ENCODE peak calls at places on chromosomes 6 and 20, in six cellular contexts. A is GM19239, P is EL, I is Caki2, O is Calu3, C is GM04504. F is an unnamed sample.

GRCh38 chr6:167226791-167227190 is 64.3 kb upstream of the UNC93A start:
- DNase-seq in P (no peak), A (no peak), I (no peak), C (no peak), O (no peak), F (no peak)

GRCh38 chr6:129786548-129786947 is 74.6 kb downstream of the TMEM244 start:
- DNase-seq in P (peak), C (no peak), O (peak), A (no peak), I (no peak), F (no peak)

GRCh38 chr20:8756410-8756809 is 312.5 kb upstream of the PLCB4 start:
- DNase-seq in P (peak), C (peak), A (no peak), O (no peak), I (peak), F (peak)

GRCh38 chr20:4999788-5000187 is 1.5 kb downstream of the SLC23A2 start:
- DNase-seq in O (no peak), A (no peak), C (no peak), P (no peak), I (no peak), F (peak)

GRCh38 chr6:33276864-33277662 is at the start of gene B3GALT4:
- DNase-seq in A (no peak), O (peak), C (peak), P (peak), I (no peak), F (peak)

GRCh38 chr20:32585519-32586127 is 490 bp upstream of the NOL4L start:
- DNase-seq in A (no peak), I (no peak), C (no peak), P (no peak), O (no peak), F (no peak)

GRCh38 chr20:48826883-48827771 is 672 bp downstream of the PREX1 start:
- DNase-seq in I (peak), P (peak), C (no peak), O (no peak), A (no peak), F (peak)

GRCh38 chr6:158417760-158418098 is 105.5 kb downstream of the TULP4 start:
- DNase-seq in C (peak), O (peak), A (no peak), I (no peak), P (peak), F (no peak)

GRCh38 chr6:78910611-78911134 is 43.3 kb downstream of the IRAK1BP1 start:
- DNase-seq in O (peak), A (peak), C (no peak), I (no peak), P (no peak), F (peak)

GRCh38 chr6:119742188-119742803 is 392.7 kb upstream of the MAN1A1 start:
- DNase-seq in A (peak), C (no peak), P (peak), O (peak), I (peak), F (peak)

GRCh38 chr6:159966981-159967380 is 1.9 kb upstream of the IGF2R start:
- DNase-seq in P (peak), I (no peak), O (no peak), A (no peak), C (no peak), F (no peak)

GRCh38 chr20:5608104-5608447 is 142.1 kb upstream of the SHLD1 start:
- DNase-seq in A (no peak), P (no peak), O (no peak), C (no peak), I (no peak), F (no peak)

GRCh38 chr6:148521586-148521985 is 178.9 kb downstream of the SASH1 start:
- DNase-seq in P (peak), A (no peak), O (no peak), C (no peak), I (no peak), F (no peak)

GRCh38 chr6:90216081-90216977 is 80.3 kb downstream of the BACH2 start:
- DNase-seq in P (peak), I (peak), A (no peak), O (no peak), C (no peak), F (peak)

GRCh38 chr6:113830140-113830539 is 27.0 kb upstream of the MARCKS start:
- DNase-seq in C (no peak), I (no peak), A (no peak), O (no peak), P (no peak), F (no peak)

GRCh38 chr20:48656661-48657211 is 171.1 kb downstream of the PREX1 start:
- DNase-seq in O (peak), P (no peak), C (no peak), A (no peak), I (no peak), F (no peak)

GRCh38 chr20:51525241-51526104 is 17.0 kb downstream of the NFATC2 start:
- DNase-seq in C (no peak), A (no peak), I (no peak), P (no peak), O (no peak), F (peak)

GRCh38 chr6:162962093-162962492 is 234.3 kb downstream of the PACRG start:
- DNase-seq in O (no peak), P (peak), A (no peak), I (no peak), C (no peak), F (no peak)

GRCh38 chr6:122696853-122697252 is 82.7 kb upstream of the FABP7 start:
- DNase-seq in P (peak), A (no peak), O (peak), C (no peak), I (peak), F (no peak)

GRCh38 chr6:31970604-31971271 is 1.2 kb downstream of the DXO start:
- DNase-seq in I (no peak), C (no peak), O (no peak), A (no peak), P (no peak), F (no peak)

GRCh38 chr6:125904871-125905270 is 51.7 kb upstream of the HINT3 start:
- DNase-seq in O (no peak), I (peak), P (peak), C (peak), A (no peak), F (peak)

GRCh38 chr6:80003841-80004198 is 629 bp upstream of the TTK start:
- DNase-seq in I (no peak), C (no peak), A (no peak), O (peak), P (no peak), F (peak)

GRCh38 chr6:134810402-134810801 is 139.5 kb downstream of the ALDH8A1 start:
- DNase-seq in O (no peak), I (no peak), A (no peak), C (no peak), P (peak), F (no peak)

GRCh38 chr6:3013486-3013885 is 13.8 kb downstream of the NQO2 start:
- DNase-seq in P (peak), O (no peak), C (no peak), A (no peak), I (peak), F (peak)

GRCh38 chr6:47245745-47246371 is 63.8 kb downstream of the TNFRSF21 start:
- DNase-seq in A (no peak), C (no peak), P (no peak), I (no peak), O (no peak), F (no peak)

GRCh38 chr6:106702046-106702445 is 72.7 kb downstream of the QRSL1 start:
- DNase-seq in O (no peak), C (no peak), P (no peak), I (no peak), A (no peak), F (no peak)

GRCh38 chr6:125210667-125211066 is 57.1 kb downstream of the TPD52L1 start:
- DNase-seq in A (no peak), P (no peak), O (no peak), I (no peak), C (no peak), F (no peak)

GRCh38 chr6:139429559-139430150 is 55.2 kb upstream of the CITED2 start:
- DNase-seq in P (no peak), O (no peak), A (no peak), I (no peak), C (no peak), F (no peak)

GRCh38 chr20:56395166-56395565 is 2.7 kb downstream of the CSTF1 start:
- DNase-seq in A (no peak), I (no peak), C (no peak), O (no peak), P (no peak), F (no peak)

GRCh38 chr6:149389509-149390297 is 10.4 kb upstream of the SUMO4 start:
- DNase-seq in P (no peak), I (no peak), O (no peak), A (no peak), C (peak), F (no peak)

GRCh38 chr20:62496525-62497218 is 20.9 kb upstream of the GATA5 start:
- DNase-seq in O (peak), I (no peak), C (no peak), A (no peak), P (no peak), F (peak)

GRCh38 chr6:42281570-42281969 is 63.9 kb upstream of the MRPS10 start:
- DNase-seq in P (no peak), A (no peak), O (no peak), I (no peak), C (no peak), F (no peak)

GRCh38 chr20:61953789-61954125 is 111.9 kb downstream of the TAF4 start:
- DNase-seq in A (no peak), I (no peak), P (no peak), C (no peak), O (no peak), F (no peak)

GRCh38 chr6:73811706-73812105 is 115.7 kb downstream of the CD109 start:
- DNase-seq in C (no peak), A (no peak), P (no peak), I (no peak), O (no peak), F (no peak)

F was measured in thyroid gland.